ENCODE peak calls at places on chromosomes 12 and 14, in six cellular contexts. K is AG04450, L is neuronal stem cell, J is ovary, Q is D341Med, P is adrenal gland. T is an unnamed sample.

GRCh38 chr12:3035171-3035570 is 42.0 kb upstream of the TSPAN9 start:
- DNase-seq in K (no peak), L (no peak), J (no peak), Q (no peak), P (peak), T (no peak)

GRCh38 chr12:75329918-75330826 is at the start of gene CAPS2:
- DNase-seq in K (peak), L (peak), J (peak), Q (peak), P (peak), T (peak)

GRCh38 chr14:100819453-100819828 is 6.5 kb upstream of the MEG3 start:
- DNase-seq in K (no peak), L (no peak), J (no peak), Q (no peak), P (no peak), T (no peak)

GRCh38 chr14:51653096-51653814 is 1.5 kb downstream of the FRMD6 start:
- DNase-seq in K (no peak), L (no peak), J (no peak), Q (no peak), P (no peak), T (no peak)

GRCh38 chr14:76456200-76456599 is 80.3 kb downstream of the ESRRB start:
- DNase-seq in K (no peak), L (peak), J (no peak), Q (peak), P (peak), T (no peak)

GRCh38 chr12:28099862-28100261 is 90.4 kb upstream of the CCDC91 start:
- DNase-seq in K (no peak), L (no peak), J (no peak), Q (no peak), P (no peak), T (no peak)

GRCh38 chr14:53152627-53152908 is 555 bp downstream of the DDHD1 start:
- DNase-seq in K (no peak), L (no peak), J (no peak), Q (no peak), P (no peak), T (peak)

GRCh38 chr14:54564071-54564798 is 2.7 kb upstream of the SAMD4A start:
- DNase-seq in K (no peak), L (peak), J (no peak), Q (no peak), P (no peak), T (no peak)

GRCh38 chr12:4849024-4849594 is 60.6 kb upstream of the KCNA1 start:
- DNase-seq in K (no peak), L (no peak), J (no peak), Q (peak), P (peak), T (no peak)

GRCh38 chr12:9940370-9940769 is 8.2 kb upstream of the CLEC2A start:
- DNase-seq in K (no peak), L (no peak), J (no peak), Q (no peak), P (no peak), T (no peak)

GRCh38 chr12:65895759-65896656 is 71.7 kb downstream of the HMGA2 start:
- DNase-seq in K (no peak), L (peak), J (no peak), Q (no peak), P (no peak), T (no peak)

GRCh38 chr12:19643635-19644034 is 204.3 kb downstream of the AEBP2 start:
- DNase-seq in K (no peak), L (peak), J (peak), Q (peak), P (no peak), T (no peak)

GRCh38 chr12:100279159-100279558 is 12.2 kb downstream of the SCYL2 start:
- DNase-seq in K (no peak), L (no peak), J (no peak), Q (no peak), P (no peak), T (no peak)

GRCh38 chr12:72337382-72337781 is 65.2 kb downstream of the TRHDE start:
- DNase-seq in K (no peak), L (no peak), J (no peak), Q (no peak), P (no peak), T (no peak)

GRCh38 chr14:39055786-39056474 is 47.1 kb downstream of the SEC23A start:
- DNase-seq in K (no peak), L (no peak), J (no peak), Q (no peak), P (no peak), T (no peak)